ENCODE peak calls at places on chromosomes 13 and 19, in five cellular contexts. H, D, R, E and Z are unnamed samples.

GRCh38 chr19:18514800-18515682 is 6.8 kb downstream of the ELL start:
- DNase-seq in H (no peak), D (no peak), R (no peak), E (no peak), Z (no peak)

GRCh38 chr19:53980553-53981407 is 10.7 kb upstream of the CACNG6 start:
- DNase-seq in H (no peak), D (peak; percentile 54), R (no peak), E (no peak), Z (no peak)

GRCh38 chr13:35723820-35724219 is 247.3 kb upstream of the MAB21L1 start:
- DNase-seq in H (no peak), D (peak; percentile 43), R (no peak), E (no peak), Z (no peak)

GRCh38 chr19:12526542-12526941 is 24.7 kb downstream of the ZNF564 start:
- DNase-seq in H (no peak), D (no peak), R (no peak), E (no peak), Z (no peak)

GRCh38 chr13:49693191-49693733 is 2.0 kb upstream of the EBPL start:
- DNase-seq in H (no peak), D (no peak), R (no peak), E (no peak), Z (no peak)

GRCh38 chr19:7792286-7792685 is 29.2 kb downstream of the CLEC4M start:
- DNase-seq in H (no peak), D (no peak), R (no peak), E (no peak), Z (no peak)

GRCh38 chr13:107209811-107210210 is 641.9 kb upstream of the ARGLU1 start:
- DNase-seq in H (no peak), D (peak; percentile 39), R (no peak), E (no peak), Z (no peak)

GRCh38 chr13:45717324-45717723 is 15.2 kb downstream of the CBY2 start:
- DNase-seq in H (no peak), D (no peak), R (no peak), E (no peak), Z (no peak)

GRCh38 chr19:47133021-47133471 is 2.4 kb downstream of the SAE1 start:
- DNase-seq in H (no peak), D (no peak), R (no peak), E (no peak), Z (no peak)

GRCh38 chr13:66831317-66831716 is 398.8 kb downstream of the PCDH9 start:
- DNase-seq in H (no peak), D (no peak), R (no peak), E (no peak), Z (no peak)

GRCh38 chr13:99982021-99982740 is 597 bp downstream of the ZIC2 start:
- DNase-seq in H (no peak), D (no peak), R (no peak), E (peak; percentile 27), Z (no peak)

GRCh38 chr13:80235559-80236296 is 105.2 kb downstream of the SPRY2 start:
- DNase-seq in H (no peak), D (peak; percentile 49), R (no peak), E (no peak), Z (no peak)

GRCh38 chr19:53881482-53882390 is at the start of gene PRKCG:
- DNase-seq in H (no peak), D (no peak), R (no peak), E (peak; percentile 61), Z (peak; percentile 75)

GRCh38 chr19:13302521-13303270 is 152.5 kb downstream of the IER2 start:
- DNase-seq in H (no peak), D (no peak), R (no peak), E (no peak), Z (no peak)

GRCh38 chr19:798415-799075 is 1.3 kb downstream of the PTBP1 start:
- DNase-seq in H (no peak), D (no peak), R (no peak), E (no peak), Z (no peak)

GRCh38 chr19:5336195-5336965 is 4.2 kb downstream of the PTPRS start:
- DNase-seq in H (no peak), D (no peak), R (no peak), E (no peak), Z (no peak)

GRCh38 chr19:6744381-6745288 is 5.2 kb downstream of the TRIP10 start:
- DNase-seq in H (no peak), D (peak; percentile 72), R (no peak), E (no peak), Z (no peak)

GRCh38 chr19:8611391-8611883 is 922 bp upstream of the ADAMTS10 start:
- DNase-seq in H (no peak), D (no peak), R (no peak), E (no peak), Z (no peak)

GRCh38 chr19:19459099-19459498 is 53.6 kb downstream of the GATAD2A start:
- DNase-seq in H (no peak), D (peak; percentile 25), R (no peak), E (no peak), Z (peak; percentile 51)

GRCh38 chr13:42333613-42334328 is 61.8 kb downstream of the AKAP11 start:
- DNase-seq in H (peak; percentile 22), D (peak; percentile 10), R (no peak), E (peak; percentile 11), Z (no peak)

GRCh38 chr19:17933414-17934129 is 757 bp downstream of the CCDC124 start:
- DNase-seq in H (no peak), D (peak; percentile 29), R (no peak), E (peak; percentile 15), Z (no peak)

GRCh38 chr13:40438999-40439797 is 227.2 kb downstream of the FOXO1 start:
- DNase-seq in H (no peak), D (peak; percentile 20), R (no peak), E (no peak), Z (no peak)

GRCh38 chr13:91647361-91647970 is 249.0 kb downstream of the GPC5 start:
- DNase-seq in H (peak; percentile 58), D (peak; percentile 36), R (no peak), E (peak; percentile 73), Z (no peak)

GRCh38 chr13:30191491-30192100 is 115.8 kb downstream of the KATNAL1 start:
- DNase-seq in H (no peak), D (peak; percentile 6), R (no peak), E (no peak), Z (no peak)

GRCh38 chr19:47507031-47507430 is 7.8 kb downstream of the NAPA start:
- DNase-seq in H (no peak), D (no peak), R (no peak), E (no peak), Z (no peak)

GRCh38 chr13:33686772-33687480 is 131.0 kb upstream of the RFC3 start:
- DNase-seq in H (no peak), D (no peak), R (no peak), E (no peak), Z (no peak)

GRCh38 chr13:114339779-114340534 is 25.7 kb downstream of the CHAMP1 start:
- DNase-seq in H (no peak), D (no peak), R (no peak), E (no peak), Z (peak; percentile 45)

GRCh38 chr19:45307361-45307760 is 15.3 kb downstream of the CKM start:
- DNase-seq in H (no peak), D (no peak), R (no peak), E (no peak), Z (no peak)

GRCh38 chr19:45305007-45305406 is 17.7 kb downstream of the CKM start:
- DNase-seq in H (no peak), D (no peak), R (no peak), E (no peak), Z (no peak)

GRCh38 chr19:45305421-45305820 is 17.3 kb downstream of the CKM start:
- DNase-seq in H (no peak), D (peak; percentile 32), R (no peak), E (peak; percentile 51), Z (no peak)

GRCh38 chr19:45306040-45306439 is 16.6 kb downstream of the CKM start:
- DNase-seq in H (no peak), D (no peak), R (no peak), E (no peak), Z (no peak)

DNA sequence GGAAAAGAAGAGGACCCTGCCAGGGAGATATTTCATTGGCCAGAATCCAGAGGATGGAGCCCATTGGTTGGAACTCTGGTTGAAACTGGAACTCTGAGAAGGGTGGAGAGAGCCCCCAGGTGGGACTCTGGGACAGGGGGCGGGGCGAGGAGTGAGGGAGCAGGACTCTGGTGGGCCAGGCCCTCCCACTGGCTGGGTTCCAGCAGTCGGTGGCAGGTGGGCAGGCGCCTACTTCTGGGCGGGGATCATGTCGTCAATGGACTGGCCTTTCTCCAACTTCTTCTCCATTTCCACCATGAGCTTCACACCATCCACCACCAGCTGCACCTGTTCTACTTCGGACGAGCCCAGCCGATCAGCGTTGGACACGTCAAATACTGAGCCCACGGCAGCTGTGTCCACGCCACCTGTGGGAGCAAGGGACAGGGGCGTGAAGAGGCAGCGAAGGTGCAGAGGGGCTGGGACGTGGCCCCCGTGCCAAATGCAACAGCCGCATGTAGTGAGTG is 16.1 kb downstream of the CKM start:
- DNase-seq in H (no peak), D (no peak), R (no peak), E (peak; percentile 46), Z (no peak)
- H3K27me3 ChIP-seq in H (no peaks in the 10 kb centered on the region), D (no peaks in the 10 kb centered on the region), R (no peaks in the 10 kb centered on the region), E (no peaks in the 10 kb centered on the region), Z (no peaks in the 10 kb centered on the region)

GRCh38 chr13:44299544-44299943 is 74.1 kb upstream of the SERP2 start:
- DNase-seq in H (no peak), D (no peak), R (no peak), E (no peak), Z (no peak)

GRCh38 chr13:44298314-44298713 is 75.3 kb upstream of the SERP2 start:
- DNase-seq in H (no peak), D (peak; percentile 53), R (no peak), E (no peak), Z (no peak)

GRCh38 chr13:44296856-44297255 is 76.8 kb upstream of the SERP2 start:
- DNase-seq in H (no peak), D (no peak), R (no peak), E (no peak), Z (no peak)

GRCh38 chr13:44300895-44301638 is 72.6 kb upstream of the SERP2 start:
- DNase-seq in H (no peak), D (peak; percentile 95), R (no peak), E (no peak), Z (no peak)

GRCh38 chr13:44299142-44299541 is 74.5 kb upstream of the SERP2 start:
- DNase-seq in H (no peak), D (peak; percentile 48), R (no peak), E (no peak), Z (no peak)
- H3K4me1 ChIP-seq in H (no peaks in the 10 kb centered on the region), D (peaks cover 42% of the 10 kb centered on the region), R (peaks cover 24% of the 10 kb centered on the region), E (no peaks in the 10 kb centered on the region), Z (no peaks in the 10 kb centered on the region)

DNA sequence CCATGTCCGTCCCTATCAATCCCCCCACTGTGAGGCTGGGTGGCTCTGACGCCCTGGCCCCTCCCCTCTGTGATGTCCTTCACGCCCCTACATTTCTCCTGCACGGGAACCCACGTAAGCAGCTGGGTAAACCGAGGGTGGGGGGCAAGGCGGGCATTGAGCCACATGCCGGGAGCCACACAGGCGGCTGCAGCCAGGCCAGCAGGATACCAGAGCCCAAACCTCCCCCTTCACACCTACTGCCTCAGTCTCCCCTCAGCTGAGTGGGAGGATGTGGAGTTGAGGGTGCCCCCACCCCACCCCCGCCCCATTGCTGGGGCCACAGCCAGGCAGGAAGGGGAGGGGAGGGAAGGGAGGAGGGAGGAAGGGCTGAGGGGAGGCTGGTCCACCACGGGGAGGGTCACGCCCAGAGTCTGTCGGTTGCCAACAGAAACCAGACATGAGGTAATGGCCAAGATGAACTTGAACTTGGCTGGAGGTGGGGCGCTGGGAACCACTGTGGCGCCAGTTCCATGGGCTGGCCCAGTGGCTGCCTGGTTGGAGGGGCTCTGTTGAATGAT is 20.9 kb downstream of the SMIM24 start:
- DNase-seq in H (no peak), D (peak; percentile 96), R (peak; percentile 87), E (peak; percentile 52), Z (no peak)
- H3K27me3 ChIP-seq in H (peaks cover 23% of the 10 kb centered on the region), D (no peaks in the 10 kb centered on the region), R (no peaks in the 10 kb centered on the region), E (no peaks in the 10 kb centered on the region), Z (no peaks in the 10 kb centered on the region)

GRCh38 chr13:111572956-111573355 is 252.5 kb downstream of the TEX29 start:
- DNase-seq in H (no peak), D (no peak), R (no peak), E (no peak), Z (no peak)
- H3K4me1 ChIP-seq in H (no peaks in the 10 kb centered on the region), D (no peaks in the 10 kb centered on the region), R (no peaks in the 10 kb centered on the region), E (no peaks in the 10 kb centered on the region), Z (no peaks in the 10 kb centered on the region)